ENCODE peak calls at places on chromosome 20, in four cellular contexts. One of them, this sample, is unnamed.

GRCh38 chr20:56796345-56796744 is 167.2 kb downstream of the TFAP2C start:
- DNase-seq in mucosa of descending colon: no peak
- DNase-seq in ACHN: no peak
- DNase-seq in effector memory CD8-positive, alpha-beta T cell: no peak
- DNase-seq in this sample: no peak

GRCh38 chr20:32762754-32763201 is 593 bp downstream of the DNMT3B start:
- DNase-seq in mucosa of descending colon: no peak
- DNase-seq in ACHN: no peak
- DNase-seq in effector memory CD8-positive, alpha-beta T cell: no peak
- DNase-seq in this sample: no peak

GRCh38 chr20:64044484-64045247 is 4.8 kb downstream of the SOX18 start:
- DNase-seq in mucosa of descending colon: no peak
- DNase-seq in ACHN: peak; percentile 50
- DNase-seq in effector memory CD8-positive, alpha-beta T cell: no peak
- DNase-seq in this sample: no peak

GRCh38 chr20:48983423-48984400 is 62.2 kb downstream of the ARFGEF2 start:
- DNase-seq in mucosa of descending colon: no peak
- DNase-seq in ACHN: peak; percentile 89
- DNase-seq in effector memory CD8-positive, alpha-beta T cell: no peak
- DNase-seq in this sample: no peak

GRCh38 chr20:6420336-6420735 is 297.5 kb upstream of the FERMT1 start:
- DNase-seq in mucosa of descending colon: no peak
- DNase-seq in ACHN: no peak
- DNase-seq in effector memory CD8-positive, alpha-beta T cell: no peak
- DNase-seq in this sample: no peak

GRCh38 chr20:11912013-11912663 is 5.6 kb upstream of the BTBD3 start:
- DNase-seq in mucosa of descending colon: no peak
- DNase-seq in ACHN: peak; percentile 14
- DNase-seq in effector memory CD8-positive, alpha-beta T cell: no peak
- DNase-seq in this sample: no peak

GRCh38 chr20:45404438-45404837 is 3.7 kb upstream of the DBNDD2 start:
- DNase-seq in mucosa of descending colon: no peak
- DNase-seq in ACHN: no peak
- DNase-seq in effector memory CD8-positive, alpha-beta T cell: no peak
- DNase-seq in this sample: no peak

GRCh38 chr20:63160641-63161175 is 55.2 kb downstream of the YTHDF1 start:
- DNase-seq in mucosa of descending colon: peak; percentile 11
- DNase-seq in ACHN: no peak
- DNase-seq in effector memory CD8-positive, alpha-beta T cell: no peak
- DNase-seq in this sample: no peak

GRCh38 chr20:64119681-64120341 is 12.4 kb upstream of the NPBWR2 start:
- DNase-seq in mucosa of descending colon: no peak
- DNase-seq in ACHN: no peak
- DNase-seq in effector memory CD8-positive, alpha-beta T cell: no peak
- DNase-seq in this sample: no peak

GRCh38 chr20:34343458-34344255 is 19.4 kb upstream of the ITCH start:
- DNase-seq in mucosa of descending colon: peak; percentile 36
- DNase-seq in ACHN: no peak
- DNase-seq in effector memory CD8-positive, alpha-beta T cell: no peak
- DNase-seq in this sample: no peak

GRCh38 chr20:35404614-35405259 is 7.0 kb downstream of the UQCC1 start:
- DNase-seq in mucosa of descending colon: no peak
- DNase-seq in ACHN: no peak
- DNase-seq in effector memory CD8-positive, alpha-beta T cell: no peak
- DNase-seq in this sample: no peak

GRCh38 chr20:610130-611046 is at the start of gene TCF15:
- DNase-seq in mucosa of descending colon: no peak
- DNase-seq in ACHN: no peak
- DNase-seq in effector memory CD8-positive, alpha-beta T cell: no peak
- DNase-seq in this sample: no peak

GRCh38 chr20:20525756-20526155 is 157.9 kb downstream of the INSM1 start:
- DNase-seq in mucosa of descending colon: no peak
- DNase-seq in ACHN: no peak
- DNase-seq in effector memory CD8-positive, alpha-beta T cell: no peak
- DNase-seq in this sample: no peak

GRCh38 chr20:8646716-8647115 is 422.2 kb upstream of the PLCB4 start:
- DNase-seq in mucosa of descending colon: no peak
- DNase-seq in ACHN: peak; percentile 80
- DNase-seq in effector memory CD8-positive, alpha-beta T cell: no peak
- DNase-seq in this sample: no peak

GRCh38 chr20:41318271-41318649 is 729 bp upstream of the ZHX3 start:
- DNase-seq in mucosa of descending colon: no peak
- DNase-seq in ACHN: no peak
- DNase-seq in effector memory CD8-positive, alpha-beta T cell: no peak
- DNase-seq in this sample: peak; percentile 15

GRCh38 chr20:56111951-56112730 is 106.8 kb upstream of the CBLN4 start:
- DNase-seq in mucosa of descending colon: no peak
- DNase-seq in ACHN: no peak
- DNase-seq in effector memory CD8-positive, alpha-beta T cell: no peak
- DNase-seq in this sample: no peak

GRCh38 chr20:59604770-59605665 is 678 bp downstream of the PHACTR3 start:
- DNase-seq in mucosa of descending colon: no peak
- DNase-seq in ACHN: no peak
- DNase-seq in effector memory CD8-positive, alpha-beta T cell: no peak
- DNase-seq in this sample: no peak

GRCh38 chr20:54132612-54133433 is 41.0 kb downstream of the CYP24A1 start:
- DNase-seq in mucosa of descending colon: no peak
- DNase-seq in ACHN: peak; percentile 65
- DNase-seq in effector memory CD8-positive, alpha-beta T cell: no peak
- DNase-seq in this sample: no peak

This sample was measured in lower leg skin.